ENCODE peak calls at places on chromosomes 7 and 10, in four cellular contexts. T is trophoblast cell, L is T-helper 9 cell, O is non-pigmented ciliary epithelial cell. U is an unnamed sample.

GRCh38 chr10:116602648-116603400 is 12.1 kb downstream of the PNLIPRP1 start:
- DNase-seq in T (no peak), L (no peak), O (no peak), U (no peak)

GRCh38 chr7:158424531-158424930 is 163.1 kb downstream of the PTPRN2 start:
- DNase-seq in T (no peak), L (no peak), O (no peak), U (no peak)

GRCh38 chr10:94983555-94983954 is 45.1 kb downstream of the CYP2C9 start:
- DNase-seq in T (no peak), L (no peak), O (no peak), U (no peak)

GRCh38 chr10:110530131-110530831 is 32.6 kb downstream of the DUSP5 start:
- DNase-seq in T (peak; percentile 76), L (no peak), O (no peak), U (no peak)

GRCh38 chr10:45091968-45092367 is 91.2 kb downstream of the ZNF22 start:
- DNase-seq in T (no peak), L (no peak), O (no peak), U (no peak)

GRCh38 chr7:113775401-113775800 is 143.4 kb downstream of the PPP1R3A start:
- DNase-seq in T (no peak), L (no peak), O (no peak), U (no peak)

GRCh38 chr7:153507885-153508284 is 544.3 kb upstream of the DPP6 start:
- DNase-seq in T (no peak), L (no peak), O (no peak), U (no peak)

GRCh38 chr7:76142861-76143260 is 58.8 kb upstream of the SRRM3 start:
- DNase-seq in T (no peak), L (no peak), O (no peak), U (no peak)

GRCh38 chr7:29194594-29195417 is at the start of gene CHN2:
- DNase-seq in T (peak; percentile 75), L (peak; percentile 15), O (no peak), U (no peak)

GRCh38 chr7:139842414-139843210 is 13.5 kb downstream of the TBXAS1 start:
- DNase-seq in T (no peak), L (no peak), O (no peak), U (no peak)

U was measured in BJ.